ENCODE peak calls at places on chromosomes 5 and 9, in six cellular contexts. A, E, D, V, L and S are unnamed samples.

GRCh38 chr5:34762321-34762871 is 76.6 kb upstream of the TTC23L start:
- DNase-seq in L (peak; percentile 92), E (no peak), A (no peak), V (peak; percentile 17), D (no peak), S (peak; percentile 99)

GRCh38 chr9:135948446-135948845 is 12.7 kb downstream of the UBAC1 start:
- DNase-seq in A (no peak), V (no peak), L (no peak), E (no peak), D (no peak), S (no peak)

GRCh38 chr5:5330723-5331530 is 91.5 kb upstream of the ICE1 start:
- DNase-seq in V (no peak), A (no peak), D (no peak), E (no peak), L (no peak), S (no peak)

GRCh38 chr9:107313555-107314096 is 30.5 kb downstream of the RAD23B start:
- DNase-seq in D (no peak), L (no peak), E (no peak), A (no peak), V (no peak), S (no peak)

GRCh38 chr5:96624631-96625030 is 37.5 kb upstream of the CAST start:
- DNase-seq in D (no peak), A (no peak), E (no peak), V (no peak), L (no peak), S (no peak)

GRCh38 chr9:135567311-135567710 is 5.8 kb downstream of the PAEP start:
- DNase-seq in L (no peak), E (no peak), A (no peak), V (no peak), D (no peak), S (no peak)

GRCh38 chr5:74357827-74358226 is 282.7 kb downstream of the ENC1 start:
- DNase-seq in V (no peak), E (no peak), D (no peak), A (no peak), L (no peak), S (no peak)

GRCh38 chr9:93210324-93210973 is 26.5 kb downstream of the WNK2 start:
- DNase-seq in L (no peak), V (no peak), E (no peak), D (no peak), A (peak; percentile 26), S (no peak)

GRCh38 chr9:128103589-128103962 is 24.0 kb downstream of the PTGES2 start:
- DNase-seq in A (peak; percentile 41), L (no peak), D (no peak), V (no peak), E (no peak), S (no peak)

GRCh38 chr5:127343866-127344265 is 53.3 kb downstream of the MEGF10 start:
- DNase-seq in E (no peak), A (no peak), V (no peak), L (no peak), D (no peak), S (no peak)

GRCh38 chr9:121376214-121376830 is 6.3 kb upstream of the STOM start:
- DNase-seq in V (peak; percentile 29), D (no peak), E (no peak), L (peak; percentile 66), A (no peak), S (no peak)

GRCh38 chr9:101366038-101366756 is 18.6 kb downstream of the BAAT start:
- DNase-seq in L (peak; percentile 11), V (no peak), E (no peak), D (no peak), A (no peak), S (peak; percentile 7)

GRCh38 chr9:14992025-14992424 is 81.8 kb upstream of the FREM1 start:
- DNase-seq in L (no peak), E (no peak), A (no peak), V (no peak), D (no peak), S (no peak)

GRCh38 chr9:91047993-91048607 is 246.5 kb downstream of the SYK start:
- DNase-seq in L (peak; percentile 79), A (no peak), E (no peak), D (no peak), V (no peak), S (peak; percentile 69)

DNA sequence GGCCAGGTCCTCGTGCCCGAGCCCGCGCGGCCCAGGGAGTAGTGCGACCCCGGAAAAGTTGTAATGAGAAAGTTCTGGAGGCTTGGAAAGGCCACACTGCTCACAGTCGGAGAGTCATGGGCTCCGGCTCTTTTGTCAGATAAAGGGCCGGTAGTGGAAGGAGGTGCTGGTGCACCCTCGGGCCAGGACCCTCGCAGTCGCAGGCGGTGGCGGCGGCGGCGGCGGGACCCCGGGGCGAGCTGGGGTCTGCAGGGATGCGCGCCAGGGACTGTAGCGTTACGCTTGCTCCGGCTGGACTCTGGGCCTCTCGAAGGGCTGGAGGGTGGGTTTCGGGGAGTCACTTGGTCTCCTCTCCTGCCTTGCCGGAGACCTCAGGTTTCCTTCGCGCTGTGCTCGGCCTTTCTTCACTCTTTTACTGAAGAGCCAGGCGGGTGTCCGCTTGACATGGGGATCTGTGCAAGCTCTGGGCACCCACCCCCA is 1.5 kb downstream of the RORB start:
- DNase-seq in A (no peak), E (no peak), D (no peak), V (no peak), L (peak; percentile 1), S (no peak)
- H3K4me3 ChIP-seq in A (peak overlapping the region; percentile 64), E (peak overlapping the region; percentile 63), D (peak overlapping the region; percentile 57), V (peak overlapping the region; percentile 55), L (peak overlapping the region; percentile 61), S (peak overlapping the region; percentile 41)

GRCh38 chr5:130277522-130277921 is 373.3 kb downstream of the CHSY3 start:
- DNase-seq in E (no peak), L (no peak), D (no peak), A (no peak), V (no peak), S (no peak)

GRCh38 chr5:130279386-130279785 is 375.1 kb downstream of the CHSY3 start:
- DNase-seq in A (no peak), L (peak; percentile 19), E (no peak), V (no peak), D (no peak), S (no peak)

GRCh38 chr5:130278136-130278535 is 373.9 kb downstream of the CHSY3 start:
- DNase-seq in V (no peak), A (no peak), D (no peak), E (no peak), L (no peak), S (no peak)

GRCh38 chr5:130280528-130281217 is 376.4 kb downstream of the CHSY3 start:
- DNase-seq in A (no peak), L (no peak), V (no peak), D (no peak), E (no peak), S (no peak)

DNA sequence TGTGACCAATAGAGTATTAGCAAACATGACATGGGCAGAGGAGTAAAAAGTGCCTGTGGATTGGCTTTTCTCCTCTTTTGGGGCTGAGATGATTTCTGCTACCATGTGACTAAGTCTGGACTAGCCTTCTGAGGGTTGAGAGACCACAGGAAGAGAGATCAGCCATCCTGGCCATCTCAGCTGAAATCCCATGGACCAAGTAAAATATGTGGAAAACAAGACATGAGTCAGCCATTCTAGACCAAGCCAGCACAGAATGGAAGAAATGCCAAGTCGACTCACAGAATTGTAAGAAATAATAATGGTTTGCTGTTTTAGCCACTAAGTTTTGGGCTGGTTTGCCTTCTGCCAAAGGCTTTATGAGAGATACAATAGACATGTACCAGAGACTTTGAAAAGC is 377.8 kb downstream of the CHSY3 start:
- DNase-seq in D (no peak), A (no peak), L (peak; percentile 66), E (no peak), V (no peak), S (peak; percentile 17)
- H3K4me3 ChIP-seq in D (no peak overlapping the region), A (no peak overlapping the region), L (no peak overlapping the region), E (no peak overlapping the region), V (no peak overlapping the region), S (no peak overlapping the region)

DNA sequence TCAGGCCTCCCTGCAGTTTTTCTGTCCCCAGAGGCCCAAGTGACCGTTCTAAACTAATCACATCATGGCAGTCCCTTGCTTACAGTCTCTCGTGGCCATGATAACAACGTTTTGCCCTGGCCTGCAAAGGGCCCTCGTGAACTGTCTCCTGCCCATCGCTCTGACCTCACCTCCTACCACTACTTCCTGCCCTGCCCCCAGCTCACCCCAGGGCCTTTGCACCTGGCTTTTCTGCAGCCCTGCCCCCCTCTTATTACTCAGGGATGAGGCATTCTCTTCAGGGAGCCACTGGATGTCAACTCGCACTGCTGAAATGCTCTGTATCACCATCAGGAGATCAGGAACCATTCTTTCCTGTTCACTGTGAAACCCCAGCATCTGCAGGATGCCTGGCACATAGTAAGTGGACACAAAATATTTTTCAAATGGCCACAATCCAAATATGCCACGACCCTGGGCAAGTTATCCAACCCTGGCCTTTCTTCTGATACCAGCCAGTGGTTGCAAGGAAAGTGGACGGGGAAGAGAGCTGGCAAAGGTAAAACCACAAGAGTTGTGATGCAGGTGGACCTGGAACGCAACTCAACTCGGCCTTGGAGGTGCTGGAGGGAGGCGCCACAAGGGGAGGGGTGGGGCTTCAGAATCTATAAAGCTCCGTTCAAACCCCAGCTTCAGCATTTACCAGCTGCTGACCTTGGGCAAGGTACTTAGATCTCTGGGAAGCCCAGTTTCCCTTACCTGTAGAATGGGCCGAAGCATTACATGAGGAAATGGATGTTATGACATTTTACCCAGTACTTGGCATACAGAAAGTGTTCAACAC is 1.7 kb downstream of the SNCB start:
- DNase-seq in E (no peak), L (no peak), V (no peak), A (no peak), D (no peak), S (no peak)
- H3K4me3 ChIP-seq in E (no peak overlapping the region), L (no peak overlapping the region), V (no peak overlapping the region), A (no peak overlapping the region), D (no peak overlapping the region), S (no peak overlapping the region)

GRCh38 chr9:114450181-114450580 is 55.1 kb downstream of the WHRN start:
- DNase-seq in E (no peak), V (no peak), L (no peak), D (no peak), A (no peak), S (no peak)

GRCh38 chr9:114454652-114455051 is 50.6 kb downstream of the WHRN start:
- DNase-seq in E (no peak), D (no peak), A (no peak), L (no peak), V (no peak), S (no peak)

GRCh38 chr9:114451707-114452031 is 53.6 kb downstream of the WHRN start:
- DNase-seq in A (no peak), L (no peak), E (no peak), V (no peak), D (no peak), S (no peak)

GRCh38 chr9:114450833-114451706 is 54.2 kb downstream of the WHRN start:
- DNase-seq in V (no peak), L (no peak), D (no peak), E (no peak), A (no peak), S (no peak)

GRCh38 chr9:114452219-114453169 is 52.8 kb downstream of the WHRN start:
- DNase-seq in E (no peak), V (no peak), D (peak; percentile 45), A (no peak), L (peak; percentile 11), S (no peak)
- H3K4me3 ChIP-seq in E (no peak overlapping the region), V (no peak overlapping the region), D (no peak overlapping the region), A (no peak overlapping the region), L (no peak overlapping the region), S (no peak overlapping the region)